ENCODE peak calls at places on chromosomes 3 and 15, in four cellular contexts. B is cardiac muscle cell, L is PC-3, U is esophagus squamous epithelium. Q is an unnamed sample. For H3K27me3 and H3K9me3, the result is how much of the 10 kb centered on the place peaks cover.

GRCh38 chr15:40280260-40281056 is 2.4 kb downstream of the ANKRD63 start:
- DNase-seq in B (no peak), L (no peak), U (no peak), Q (no peak)

GRCh38 chr3:103440539-103441113 is 1005.8 kb downstream of the ZPLD1 start:
- DNase-seq in B (peak), L (peak), U (no peak), Q (no peak)

GRCh38 chr15:67685008-67685599 is 140.2 kb upstream of the SKOR1 start:
- DNase-seq in B (peak), L (peak), U (no peak), Q (no peak)

GRCh38 chr3:12177131-12177530 is 18.4 kb upstream of the TIMP4 start:
- DNase-seq in B (no peak), L (no peak), U (no peak), Q (no peak)

GRCh38 chr3:69181592-69182211 is 59.3 kb upstream of the LMOD3 start:
- DNase-seq in B (no peak), L (peak), U (no peak), Q (no peak)

GRCh38 chr3:113274425-113274824 is 63.1 kb downstream of the BOC start:
- DNase-seq in B (no peak), L (no peak), U (no peak), Q (no peak)

GRCh38 chr3:171049831-171050444 is 23.4 kb upstream of the SLC2A2 start:
- DNase-seq in B (peak), L (peak), U (no peak), Q (no peak)

GRCh38 chr3:12017487-12017886 is 13.3 kb downstream of the SYN2 start:
- DNase-seq in B (no peak), L (no peak), U (no peak), Q (no peak)

GRCh38 chr15:53312707-53313106 is 446.8 kb downstream of the WDR72 start:
- DNase-seq in B (no peak), L (no peak), U (no peak), Q (no peak)

GRCh38 chr15:70777156-70777926 is 14.0 kb upstream of the UACA start:
- DNase-seq in B (no peak), L (no peak), U (no peak), Q (no peak)

GRCh38 chr3:77931272-77932009 is 891.5 kb downstream of the ROBO2 start:
- DNase-seq in B (no peak), L (no peak), U (no peak), Q (peak)

GRCh38 chr3:29275309-29275708 is 5.6 kb upstream of the RBMS3 start:
- DNase-seq in B (no peak), L (no peak), U (no peak), Q (no peak)

GRCh38 chr3:57166660-57167059 is 1.5 kb upstream of the IL17RD start:
- DNase-seq in B (no peak), L (no peak), U (no peak), Q (no peak)

GRCh38 chr3:28916713-28917499 is 364.0 kb upstream of the RBMS3 start:
- DNase-seq in B (peak), L (peak), U (no peak), Q (peak)

GRCh38 chr3:38131621-38132369 is 5.1 kb downstream of the ACAA1 start:
- DNase-seq in B (peak), L (no peak), U (no peak), Q (no peak)

GRCh38 chr15:48063411-48063985 is 57.3 kb upstream of the SLC24A5 start:
- DNase-seq in B (no peak), L (no peak), U (no peak), Q (no peak)

GRCh38 chr3:10746001-10746400 is 70.0 kb upstream of the SLC6A11 start:
- DNase-seq in B (no peak), L (no peak), U (no peak), Q (no peak)
- H3K27me3 ChIP-seq in B (under half), L (under half), U (under half), Q (under half)

GRCh38 chr15:79916424-79916823 is 19.6 kb upstream of the MTHFS start:
- DNase-seq in B (no peak), L (no peak), U (no peak), Q (no peak)
- H3K9me3 ChIP-seq in B (under half), L (under half), U (half or more), Q (under half)

DNA sequence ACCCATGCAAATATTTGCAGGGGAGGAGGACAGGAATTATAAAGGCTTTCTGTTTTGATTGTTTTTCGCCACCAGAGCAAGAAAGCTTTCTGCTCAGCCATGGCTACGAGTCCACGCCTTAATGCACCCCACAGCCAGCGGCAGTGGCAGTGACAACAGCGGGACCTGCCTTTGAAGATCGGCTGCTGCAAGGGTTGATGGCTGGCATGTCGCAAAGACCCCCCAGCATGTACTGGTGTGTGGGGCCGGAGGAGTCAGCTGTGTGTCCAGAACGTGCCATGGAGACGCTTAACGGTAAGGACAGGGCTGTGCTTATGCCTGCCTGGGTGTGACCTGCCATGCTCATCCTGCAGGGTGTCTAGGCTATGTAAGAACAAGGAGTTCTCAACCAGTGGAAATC is 5.3 kb downstream of the LRRK1 start:
- DNase-seq in B (no peak), L (no peak), U (no peak), Q (no peak)
- H3K27me3 ChIP-seq in B (half or more), L (under half), U (under half), Q (under half)

GRCh38 chr15:75117993-75118392 is 83.7 kb upstream of the C15orf39 start:
- DNase-seq in B (no peak), L (no peak), U (no peak), Q (no peak)

GRCh38 chr15:75114796-75115195 is 86.9 kb upstream of the C15orf39 start:
- DNase-seq in B (no peak), L (no peak), U (no peak), Q (no peak)

GRCh38 chr15:75112278-75112847 is 89.0 kb downstream of the PPCDC start:
- DNase-seq in B (no peak), L (peak), U (no peak), Q (no peak)

GRCh38 chr15:75112848-75113492 is 88.7 kb upstream of the C15orf39 start:
- DNase-seq in B (no peak), L (no peak), U (no peak), Q (no peak)

GRCh38 chr15:75114327-75114726 is 87.4 kb upstream of the C15orf39 start:
- DNase-seq in B (no peak), L (no peak), U (no peak), Q (no peak)
- H3K9me3 ChIP-seq in B (under half), L (under half), U (under half), Q (under half)

DNA sequence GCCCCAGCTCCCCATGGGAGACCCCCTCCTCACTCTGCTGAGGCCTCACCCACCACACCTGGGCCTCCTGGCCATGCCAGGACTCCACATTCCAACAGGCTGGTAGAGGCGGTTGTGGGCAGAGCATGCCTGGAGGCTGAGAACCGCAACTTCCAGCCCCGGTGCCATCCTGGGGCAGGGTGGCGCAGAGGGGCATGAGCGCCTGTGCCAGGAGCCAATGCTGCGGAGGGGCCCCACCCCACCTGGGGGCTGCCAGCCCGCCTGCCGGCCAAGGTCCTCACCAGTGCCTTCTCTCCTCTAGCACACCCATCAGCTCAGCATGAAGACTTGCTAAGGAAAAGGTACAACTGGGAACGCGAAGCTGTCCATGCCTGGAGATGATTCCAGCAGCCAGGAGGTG is 34.3 kb upstream of the SLC6A6 start:
- DNase-seq in B (no peak), L (no peak), U (no peak), Q (no peak)
- H3K27me3 ChIP-seq in B (under half), L (under half), U (under half), Q (under half)

DNA sequence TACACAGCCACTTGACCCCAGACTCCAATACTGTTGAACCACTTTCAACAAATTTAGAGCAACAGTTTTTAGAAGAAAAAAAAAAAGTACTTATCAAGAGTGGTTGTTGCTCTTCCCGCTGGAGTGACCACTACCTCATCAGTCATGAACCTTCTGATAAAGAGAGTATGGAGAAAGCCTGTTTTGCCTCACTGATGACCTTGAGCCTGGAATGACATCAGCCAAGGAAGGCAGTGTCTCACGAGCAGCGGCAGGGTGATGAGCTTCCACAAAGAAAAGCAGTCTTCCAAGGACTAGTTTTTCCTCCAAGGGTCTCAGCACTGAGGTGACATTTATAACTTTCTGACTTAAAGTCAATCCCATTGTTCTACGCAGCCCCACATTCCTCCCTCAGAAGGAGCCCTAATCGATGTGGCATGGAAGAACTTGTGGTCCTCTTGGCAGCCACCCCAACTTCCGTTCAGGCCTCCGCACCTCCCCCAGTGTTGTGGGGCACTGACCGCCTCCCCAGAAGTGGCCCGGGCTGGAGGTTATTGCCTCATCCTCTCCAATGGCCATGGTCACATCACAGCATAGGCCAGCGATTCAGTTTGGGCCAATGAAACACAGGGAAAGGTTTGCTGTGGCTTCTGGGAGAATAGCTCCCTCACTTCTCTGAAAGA is 1.8 kb upstream of the CYP11A1 start:
- DNase-seq in B (peak), L (no peak), U (no peak), Q (no peak)
- H3K9me3 ChIP-seq in B (under half), L (under half), U (under half), Q (under half)

GRCh38 chr3:182782149-182782548 is 11.2 kb upstream of the ATP11B start:
- DNase-seq in B (no peak), L (no peak), U (no peak), Q (no peak)
- H3K27me3 ChIP-seq in B (under half), L (under half), U (under half), Q (under half)

DNA sequence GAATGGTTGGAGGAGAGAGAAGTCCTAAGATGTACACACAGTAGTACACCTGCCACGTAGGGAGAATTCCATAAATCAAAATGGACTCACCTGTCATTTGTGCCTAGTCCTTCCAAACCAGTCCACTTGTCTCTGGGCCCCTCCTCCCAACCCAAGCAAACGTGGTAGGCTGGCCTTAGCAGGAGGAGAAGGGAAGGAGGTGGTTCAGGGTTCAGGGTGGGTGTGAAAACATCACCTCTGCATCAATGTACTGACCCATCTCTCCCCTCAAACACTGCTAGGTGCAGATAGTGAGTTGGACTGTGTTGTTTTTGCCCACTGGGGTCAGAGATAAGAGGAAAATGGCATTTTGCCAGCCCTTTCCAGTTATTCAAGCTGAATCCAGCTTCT is 99.3 kb downstream of the MME start:
- DNase-seq in B (peak), L (no peak), U (no peak), Q (no peak)
- H3K9me3 ChIP-seq in B (under half), L (under half), U (under half), Q (under half)

DNA sequence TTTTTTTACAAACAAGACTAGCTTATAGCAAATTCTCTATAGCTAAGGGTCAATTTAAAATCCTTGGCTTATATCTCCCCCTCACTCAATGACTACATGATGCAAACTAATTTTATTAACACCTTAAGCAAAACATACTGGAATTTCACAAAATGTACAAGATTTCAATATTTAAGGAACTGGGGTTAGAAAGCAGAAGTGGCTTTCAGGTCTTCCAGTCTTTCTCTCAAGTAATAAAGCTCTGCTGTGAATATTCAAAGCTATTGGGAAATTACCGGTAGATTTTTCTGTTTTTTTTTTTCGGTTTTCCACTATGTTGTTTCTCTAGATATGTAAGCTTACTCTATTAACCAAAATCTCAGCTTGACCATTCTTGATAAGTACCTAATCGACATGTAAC is 3.9 kb downstream of the EPM2AIP1 start:
- DNase-seq in B (no peak), L (no peak), U (no peak), Q (no peak)
- H3K27me3 ChIP-seq in B (under half), L (under half), U (under half), Q (under half)

GRCh38 chr3:1987983-1988382 is 110.7 kb upstream of the CNTN4 start:
- DNase-seq in B (peak), L (no peak), U (no peak), Q (no peak)
- H3K9me3 ChIP-seq in B (under half), L (under half), U (under half), Q (under half)